ENCODE peak calls at places on chromosome 10, in six cellular contexts. One of them, this sample, is unnamed.
A peak's percentile ranks its signal among the peaks of the same experiment; 100 is the strongest.

GRCh38 chr10:71423936-71424335 is 27.2 kb downstream of the CDH23 start:
- DNase-seq in IMR-90: no peak
- DNase-seq in GM12878: no peak
- DNase-seq in HepG2: no peak
- DNase-seq in SK-N-SH: no peak
- DNase-seq in K562: no peak
- DNase-seq in this sample: no peak

GRCh38 chr10:71222541-71223364 is 10.4 kb downstream of the UNC5B start:
- DNase-seq in IMR-90: peak; percentile 79
- DNase-seq in GM12878: no peak
- DNase-seq in HepG2: no peak
- DNase-seq in SK-N-SH: no peak
- DNase-seq in K562: no peak
- DNase-seq in this sample: no peak

GRCh38 chr10:5628798-5629788 is 37.3 kb downstream of the ASB13 start:
- DNase-seq in IMR-90: peak; percentile 60
- DNase-seq in GM12878: no peak
- DNase-seq in HepG2: no peak
- DNase-seq in SK-N-SH: no peak
- DNase-seq in K562: no peak
- DNase-seq in this sample: no peak

GRCh38 chr10:326350-326749 is 191.1 kb downstream of the ZMYND11 start:
- DNase-seq in IMR-90: no peak
- DNase-seq in GM12878: no peak
- DNase-seq in HepG2: no peak
- DNase-seq in SK-N-SH: no peak
- DNase-seq in K562: no peak
- DNase-seq in this sample: no peak

GRCh38 chr10:48384699-48384982 is 78.2 kb downstream of the MAPK8 start:
- DNase-seq in IMR-90: no peak
- DNase-seq in GM12878: no peak
- DNase-seq in HepG2: no peak
- DNase-seq in SK-N-SH: no peak
- DNase-seq in K562: no peak
- DNase-seq in this sample: no peak

GRCh38 chr10:11204355-11204879 is 186.7 kb downstream of the CELF2 start:
- DNase-seq in IMR-90: no peak
- DNase-seq in GM12878: no peak
- DNase-seq in HepG2: no peak
- DNase-seq in SK-N-SH: no peak
- DNase-seq in K562: no peak
- DNase-seq in this sample: no peak

GRCh38 chr10:123782549-123782948 is 109.1 kb downstream of the CPXM2 start:
- DNase-seq in IMR-90: no peak
- DNase-seq in GM12878: no peak
- DNase-seq in HepG2: no peak
- DNase-seq in SK-N-SH: no peak
- DNase-seq in K562: no peak
- DNase-seq in this sample: no peak

GRCh38 chr10:126014309-126014708 is 117.9 kb downstream of the FANK1 start:
- DNase-seq in IMR-90: peak; percentile 78
- DNase-seq in GM12878: no peak
- DNase-seq in HepG2: no peak
- DNase-seq in SK-N-SH: no peak
- DNase-seq in K562: no peak
- DNase-seq in this sample: no peak

GRCh38 chr10:119896061-119896655 is 3.6 kb downstream of the SEC23IP start:
- DNase-seq in IMR-90: peak; percentile 95
- DNase-seq in GM12878: no peak
- DNase-seq in HepG2: peak; percentile 91
- DNase-seq in SK-N-SH: no peak
- DNase-seq in K562: no peak
- DNase-seq in this sample: peak; percentile 14

GRCh38 chr10:96374639-96374984 is 15.8 kb upstream of the OPALIN start:
- DNase-seq in IMR-90: no peak
- DNase-seq in GM12878: no peak
- DNase-seq in HepG2: no peak
- DNase-seq in SK-N-SH: peak; percentile 51
- DNase-seq in K562: peak; percentile 10
- DNase-seq in this sample: no peak

GRCh38 chr10:65798133-65798532 is 1127.7 kb upstream of the LRRTM3 start:
- DNase-seq in IMR-90: no peak
- DNase-seq in GM12878: peak; percentile 30
- DNase-seq in HepG2: no peak
- DNase-seq in SK-N-SH: no peak
- DNase-seq in K562: no peak
- DNase-seq in this sample: no peak

GRCh38 chr10:25758041-25758457 is 176.0 kb upstream of the MYO3A start:
- DNase-seq in IMR-90: no peak
- DNase-seq in GM12878: no peak
- DNase-seq in HepG2: peak; percentile 10
- DNase-seq in SK-N-SH: peak; percentile 61
- DNase-seq in K562: peak; percentile 52
- DNase-seq in this sample: peak; percentile 50

GRCh38 chr10:127802532-127803055 is 65.6 kb downstream of the FOXI2 start:
- DNase-seq in IMR-90: no peak
- DNase-seq in GM12878: no peak
- DNase-seq in HepG2: no peak
- DNase-seq in SK-N-SH: no peak
- DNase-seq in K562: no peak
- DNase-seq in this sample: no peak

DNA sequence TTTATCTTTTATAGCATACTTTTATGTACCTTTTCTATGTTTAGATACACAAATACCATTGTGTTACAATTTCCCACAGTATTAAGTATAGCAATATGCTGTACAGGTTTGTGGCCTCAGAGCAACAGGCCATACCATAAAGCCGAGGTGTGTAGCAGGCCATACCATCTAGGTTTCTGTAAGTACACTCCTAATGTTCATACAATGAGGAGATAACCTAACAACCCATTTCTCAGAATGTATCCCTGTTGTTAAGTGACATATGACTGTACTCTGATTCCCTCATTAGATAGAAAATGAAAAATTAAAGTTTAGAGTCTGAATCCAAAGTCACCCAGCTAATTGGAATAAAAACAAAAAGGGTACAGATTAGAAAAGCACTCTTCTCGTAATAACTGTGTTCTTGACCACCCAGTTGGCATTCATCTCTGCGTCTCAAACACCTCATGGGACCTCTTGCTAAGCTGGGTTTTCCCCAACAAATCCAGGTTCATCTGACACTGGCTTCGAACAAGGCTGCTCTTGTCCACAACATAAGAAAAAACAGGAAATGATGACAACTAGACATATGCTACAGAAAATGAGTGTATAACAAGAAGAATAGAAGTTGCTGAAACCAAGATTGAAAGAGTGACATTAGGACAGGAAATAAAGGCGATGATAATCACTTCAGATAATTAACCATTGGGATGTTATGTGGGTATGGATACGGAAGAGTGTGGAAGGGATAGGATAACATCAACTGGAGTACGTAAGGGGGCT is 1.4 kb downstream of the NDUFB8 start:
- DNase-seq in IMR-90: no peak
- DNase-seq in GM12878: no peak
- DNase-seq in HepG2: no peak
- DNase-seq in SK-N-SH: no peak
- DNase-seq in K562: no peak
- DNase-seq in this sample: no peak
- TF ChIP-seq SMC3 in IMR-90: no peak
- TF ChIP-seq SMC3 in GM12878: no peak
- TF ChIP-seq SMC3 in HepG2: no peak
- TF ChIP-seq SMC3 in SK-N-SH: no peak
- TF ChIP-seq SMC3 in K562: no peak
- TF ChIP-seq SMC3 in this sample: no peak

DNA sequence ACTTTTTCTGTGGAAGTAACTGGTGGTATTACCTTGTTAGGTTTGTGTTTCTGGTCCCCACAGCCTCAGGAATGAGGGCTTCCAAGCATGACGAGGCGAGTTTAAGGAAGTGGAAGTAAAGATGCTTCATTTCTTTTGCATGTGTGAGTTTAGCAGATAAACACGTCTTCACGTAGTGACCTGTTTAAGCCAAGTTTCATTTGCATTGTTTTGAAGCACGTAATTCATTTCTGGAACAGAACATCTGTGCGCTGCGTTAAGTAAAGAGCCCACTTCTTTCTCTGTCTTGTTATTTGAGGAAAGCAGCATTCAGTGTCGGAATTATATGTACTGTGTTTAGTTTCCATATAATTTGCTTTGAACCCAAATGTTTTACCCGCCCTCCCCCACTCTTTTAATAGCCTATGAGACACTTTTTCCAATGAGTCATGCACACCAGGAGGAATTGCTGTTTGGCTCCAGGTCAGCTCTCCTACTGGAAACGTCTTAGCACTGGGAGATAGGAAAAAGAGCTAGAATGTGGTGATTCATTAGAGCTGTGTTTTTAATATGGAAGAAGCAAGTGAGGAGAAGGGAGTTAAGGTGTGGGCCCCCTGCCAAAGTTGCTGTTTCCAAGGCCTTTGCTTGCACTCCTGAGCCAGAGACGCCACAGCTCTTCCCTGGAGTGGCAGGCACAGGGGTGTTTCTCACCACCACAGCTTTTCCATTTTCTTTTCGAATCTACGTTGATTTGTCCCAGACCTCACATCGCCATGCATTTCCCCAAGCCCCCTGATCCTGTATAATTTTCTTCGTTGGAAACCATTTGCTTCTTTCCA is 36.8 kb downstream of the BTBD16 start:
- DNase-seq in IMR-90: peak; percentile 91
- DNase-seq in GM12878: peak; percentile 31
- DNase-seq in HepG2: no peak
- DNase-seq in SK-N-SH: no peak
- DNase-seq in K562: peak; percentile 9
- DNase-seq in this sample: peak; percentile 91
- H3K4me3 ChIP-seq in IMR-90: peak overlapping the region; percentile 28
- H3K4me3 ChIP-seq in GM12878: no peak overlapping the region
- H3K4me3 ChIP-seq in HepG2: no peak overlapping the region
- H3K4me3 ChIP-seq in SK-N-SH: peak overlapping the region; percentile 7
- H3K4me3 ChIP-seq in K562: no peak overlapping the region
- H3K4me3 ChIP-seq in this sample: no peak overlapping the region

DNA sequence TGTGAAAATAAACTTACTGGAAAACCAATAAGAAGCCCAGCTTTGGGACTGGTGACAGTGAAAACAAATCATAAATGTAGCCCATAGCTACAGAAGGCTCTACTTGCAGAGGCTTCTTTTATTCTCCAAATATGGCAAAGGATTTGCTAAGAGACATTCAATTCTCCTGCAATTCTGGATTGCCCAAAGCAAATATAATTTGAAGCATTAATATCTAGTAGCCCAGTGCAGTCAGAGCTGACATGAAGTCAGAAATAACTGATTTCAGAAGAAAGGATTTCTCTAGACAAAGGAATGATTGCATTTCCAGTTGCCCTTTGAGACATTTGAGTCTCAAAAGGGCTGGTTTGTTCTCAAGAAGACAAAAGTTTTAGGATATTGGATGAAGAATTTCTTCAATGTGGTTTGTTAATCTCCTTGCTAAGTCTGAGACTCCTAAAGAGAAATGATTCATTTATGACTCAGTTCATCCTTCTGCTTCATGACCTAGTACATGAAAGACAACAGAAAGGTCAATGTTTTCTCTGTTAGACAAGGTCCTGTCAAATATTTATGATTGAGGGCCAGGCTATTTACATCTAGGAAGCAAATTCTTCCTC is 27.8 kb downstream of the PPP1R3C start:
- DNase-seq in IMR-90: peak; percentile 79
- DNase-seq in GM12878: no peak
- DNase-seq in HepG2: no peak
- DNase-seq in SK-N-SH: no peak
- DNase-seq in K562: no peak
- DNase-seq in this sample: peak; percentile 48
- TF ChIP-seq RAD21 in IMR-90: no peak
- TF ChIP-seq RAD21 in GM12878: no peak
- TF ChIP-seq RAD21 in HepG2: no peak
- TF ChIP-seq RAD21 in SK-N-SH: no peak
- TF ChIP-seq RAD21 in K562: no peak
- TF ChIP-seq RAD21 in this sample: no peak

GRCh38 chr10:128811943-128812342 is 655.1 kb upstream of the MGMT start:
- DNase-seq in IMR-90: no peak
- DNase-seq in GM12878: no peak
- DNase-seq in HepG2: no peak
- DNase-seq in SK-N-SH: no peak
- DNase-seq in K562: no peak
- DNase-seq in this sample: no peak

GRCh38 chr10:128803790-128804189 is 663.3 kb upstream of the MGMT start:
- DNase-seq in IMR-90: no peak
- DNase-seq in GM12878: no peak
- DNase-seq in HepG2: no peak
- DNase-seq in SK-N-SH: no peak
- DNase-seq in K562: no peak
- DNase-seq in this sample: no peak

GRCh38 chr10:128814024-128814423 is 653.0 kb upstream of the MGMT start:
- DNase-seq in IMR-90: no peak
- DNase-seq in GM12878: no peak
- DNase-seq in HepG2: no peak
- DNase-seq in SK-N-SH: no peak
- DNase-seq in K562: no peak
- DNase-seq in this sample: no peak

GRCh38 chr10:128804411-128804810 is 662.6 kb upstream of the MGMT start:
- DNase-seq in IMR-90: no peak
- DNase-seq in GM12878: no peak
- DNase-seq in HepG2: no peak
- DNase-seq in SK-N-SH: no peak
- DNase-seq in K562: no peak
- DNase-seq in this sample: no peak

DNA sequence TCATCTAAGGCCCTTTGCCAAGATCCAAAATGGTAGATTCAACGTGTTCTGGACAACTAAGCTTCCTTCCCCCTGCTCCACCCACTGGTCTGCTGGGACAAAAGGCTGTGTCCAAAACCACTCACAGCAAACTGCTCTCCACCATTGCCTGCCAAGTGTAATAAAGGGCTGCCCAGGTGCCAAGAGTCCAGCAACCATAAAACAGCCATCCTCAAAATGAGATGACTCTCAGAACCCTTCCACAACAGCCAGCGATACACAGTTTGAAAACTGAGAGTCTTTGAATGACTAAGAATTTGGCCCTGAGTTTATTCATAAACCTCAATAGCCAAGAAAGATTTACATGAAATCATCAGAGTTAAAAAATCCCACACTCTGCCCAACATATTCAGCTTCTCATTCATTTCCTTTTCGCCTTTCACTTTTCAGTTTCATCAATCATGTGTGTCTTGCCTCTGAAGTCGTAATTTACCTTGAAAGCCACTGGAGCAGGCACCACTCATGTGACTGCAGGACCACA is 658.1 kb upstream of the MGMT start:
- DNase-seq in IMR-90: no peak
- DNase-seq in GM12878: no peak
- DNase-seq in HepG2: no peak
- DNase-seq in SK-N-SH: no peak
- DNase-seq in K562: no peak
- DNase-seq in this sample: no peak
- TF ChIP-seq SMC3 in IMR-90: no peak
- TF ChIP-seq SMC3 in GM12878: no peak
- TF ChIP-seq SMC3 in HepG2: no peak
- TF ChIP-seq SMC3 in SK-N-SH: no peak
- TF ChIP-seq SMC3 in K562: no peak
- TF ChIP-seq SMC3 in this sample: no peak

DNA sequence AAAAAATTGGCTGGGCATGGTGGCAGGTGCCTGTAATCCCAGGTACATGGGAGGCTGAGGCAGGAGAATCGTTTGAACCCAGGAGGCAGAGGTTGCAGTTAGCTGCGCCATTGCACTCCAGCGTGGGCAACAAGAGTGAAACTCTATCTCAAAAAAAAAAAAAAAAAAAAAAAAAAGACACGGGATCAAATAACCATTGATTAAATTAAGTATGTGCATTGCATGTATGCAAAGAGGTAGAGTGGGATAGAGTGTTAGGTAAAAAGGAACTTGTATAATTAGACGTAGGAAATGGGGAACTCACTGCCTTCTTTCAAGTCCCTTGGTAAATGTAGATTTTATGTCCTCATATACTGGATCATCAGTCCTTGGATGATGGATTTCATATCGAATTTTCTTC is 13.1 kb downstream of the VCL start:
- DNase-seq in IMR-90: no peak
- DNase-seq in GM12878: no peak
- DNase-seq in HepG2: no peak
- DNase-seq in SK-N-SH: no peak
- DNase-seq in K562: no peak
- DNase-seq in this sample: no peak
- H3K4me3 ChIP-seq in IMR-90: no peak overlapping the region
- H3K4me3 ChIP-seq in GM12878: no peak overlapping the region
- H3K4me3 ChIP-seq in HepG2: no peak overlapping the region
- H3K4me3 ChIP-seq in SK-N-SH: no peak overlapping the region
- H3K4me3 ChIP-seq in K562: no peak overlapping the region
- H3K4me3 ChIP-seq in this sample: no peak overlapping the region

This sample was measured in A549.